ENCODE peak calls at places on chromosome 4, in four cellular contexts. One of them, this sample, is unnamed.

GRCh38 chr4:165834116-165834515 is 38.9 kb upstream of the TLL1 start:
- DNase-seq in mesendoderm: no peak
- DNase-seq in lower lobe of right lung: no peak
- DNase-seq in mesenchymal stem cell: no peak
- DNase-seq in this sample: no peak

GRCh38 chr4:25865586-25865985 is 2.8 kb upstream of the SEL1L3 start:
- DNase-seq in lower lobe of right lung: no peak
- DNase-seq in mesendoderm: peak
- DNase-seq in mesenchymal stem cell: no peak
- DNase-seq in this sample: peak

GRCh38 chr4:123786955-123787354 is 390.4 kb downstream of the SPRY1 start:
- DNase-seq in mesendoderm: no peak
- DNase-seq in mesenchymal stem cell: peak
- DNase-seq in lower lobe of right lung: peak
- DNase-seq in this sample: no peak

GRCh38 chr4:83320548-83320947 is 14.1 kb downstream of the HPSE start:
- DNase-seq in lower lobe of right lung: peak
- DNase-seq in mesenchymal stem cell: peak
- DNase-seq in mesendoderm: no peak
- DNase-seq in this sample: peak

GRCh38 chr4:129358571-129358970 is 262.6 kb downstream of the C4orf33 start:
- DNase-seq in mesenchymal stem cell: peak
- DNase-seq in mesendoderm: peak
- DNase-seq in lower lobe of right lung: no peak
- DNase-seq in this sample: peak

GRCh38 chr4:134463771-134464170 is 262.2 kb upstream of the PABPC4L start:
- DNase-seq in mesendoderm: no peak
- DNase-seq in lower lobe of right lung: no peak
- DNase-seq in mesenchymal stem cell: no peak
- DNase-seq in this sample: no peak

GRCh38 chr4:40540801-40541200 is 88.9 kb downstream of the RBM47 start:
- DNase-seq in mesenchymal stem cell: no peak
- DNase-seq in mesendoderm: no peak
- DNase-seq in lower lobe of right lung: no peak
- DNase-seq in this sample: no peak

GRCh38 chr4:143585548-143585947 is 72.0 kb downstream of the SMARCA5 start:
- DNase-seq in mesendoderm: no peak
- DNase-seq in lower lobe of right lung: no peak
- DNase-seq in mesenchymal stem cell: no peak
- DNase-seq in this sample: no peak

GRCh38 chr4:25234390-25235367 is 846 bp downstream of the PI4K2B start:
- DNase-seq in mesendoderm: peak
- DNase-seq in mesenchymal stem cell: peak
- DNase-seq in lower lobe of right lung: peak
- DNase-seq in this sample: peak

GRCh38 chr4:182862921-182863320 is 54.3 kb downstream of the DCTD start:
- DNase-seq in lower lobe of right lung: peak
- DNase-seq in mesenchymal stem cell: no peak
- DNase-seq in mesendoderm: no peak
- DNase-seq in this sample: no peak

GRCh38 chr4:147596976-147597375 is 20.2 kb upstream of the TMEM184C start:
- DNase-seq in mesenchymal stem cell: peak
- DNase-seq in lower lobe of right lung: no peak
- DNase-seq in mesendoderm: no peak
- DNase-seq in this sample: peak

GRCh38 chr4:157575339-157575738 is 354.8 kb downstream of the GRIA2 start:
- DNase-seq in lower lobe of right lung: no peak
- DNase-seq in mesenchymal stem cell: no peak
- DNase-seq in mesendoderm: no peak
- DNase-seq in this sample: no peak

GRCh38 chr4:147336252-147336651 is 144.6 kb upstream of the EDNRA start:
- DNase-seq in lower lobe of right lung: no peak
- DNase-seq in mesendoderm: no peak
- DNase-seq in mesenchymal stem cell: peak
- DNase-seq in this sample: no peak

GRCh38 chr4:156476359-156476758 is 495.2 kb downstream of the PDGFC start:
- DNase-seq in mesendoderm: peak
- DNase-seq in mesenchymal stem cell: peak
- DNase-seq in lower lobe of right lung: no peak
- DNase-seq in this sample: peak

DNA sequence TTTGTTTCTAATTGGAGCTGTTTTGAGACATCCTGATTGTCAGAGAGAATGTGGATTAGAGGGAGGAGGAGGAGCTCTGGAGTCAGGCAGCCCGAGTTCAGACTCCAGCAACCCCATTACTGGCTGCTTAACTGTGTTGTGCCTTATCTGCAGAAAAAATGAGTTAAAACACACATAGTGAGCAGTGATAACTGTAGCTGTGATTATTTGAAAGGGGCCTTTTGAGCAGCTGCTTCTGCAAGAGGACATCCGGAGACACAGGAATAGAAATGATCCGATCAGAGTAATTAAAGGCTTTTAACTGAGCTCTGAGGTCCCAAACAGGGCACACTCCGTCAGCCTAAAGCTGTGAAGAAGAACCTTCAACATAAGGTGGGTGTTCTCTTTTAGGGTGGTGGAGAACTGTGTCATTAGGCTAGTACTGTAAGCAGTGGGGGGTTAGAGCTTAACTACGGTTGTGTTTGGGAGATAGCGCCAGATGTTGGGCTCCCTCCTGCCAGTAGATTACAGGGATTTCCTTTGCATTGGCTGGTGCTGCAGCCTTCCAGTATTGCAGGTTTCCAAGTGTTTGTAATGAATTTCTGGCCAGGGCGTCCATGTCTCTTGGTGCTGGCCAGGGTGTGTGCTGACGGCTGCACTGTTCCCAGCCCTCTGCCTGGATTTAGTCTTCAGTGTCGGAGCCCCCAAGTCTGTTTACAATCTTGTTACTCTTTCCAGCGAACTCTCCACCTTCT is 24.3 kb downstream of the ADD1 start:
- DNase-seq in lower lobe of right lung: no peak
- DNase-seq in mesendoderm: peak
- DNase-seq in mesenchymal stem cell: peak
- DNase-seq in this sample: no peak
- H3K27ac ChIP-seq in lower lobe of right lung: peak
- H3K27ac ChIP-seq in mesendoderm: peak
- H3K27ac ChIP-seq in mesenchymal stem cell: no peak
- H3K27ac ChIP-seq in this sample: no peak

GRCh38 chr4:153075256-153075630 is 129.0 kb upstream of the TRIM2 start:
- DNase-seq in lower lobe of right lung: no peak
- DNase-seq in mesendoderm: no peak
- DNase-seq in mesenchymal stem cell: no peak
- DNase-seq in this sample: no peak
- H3K27ac ChIP-seq in lower lobe of right lung: no peak
- H3K27ac ChIP-seq in mesendoderm: no peak
- H3K27ac ChIP-seq in mesenchymal stem cell: no peak
- H3K27ac ChIP-seq in this sample: no peak

DNA sequence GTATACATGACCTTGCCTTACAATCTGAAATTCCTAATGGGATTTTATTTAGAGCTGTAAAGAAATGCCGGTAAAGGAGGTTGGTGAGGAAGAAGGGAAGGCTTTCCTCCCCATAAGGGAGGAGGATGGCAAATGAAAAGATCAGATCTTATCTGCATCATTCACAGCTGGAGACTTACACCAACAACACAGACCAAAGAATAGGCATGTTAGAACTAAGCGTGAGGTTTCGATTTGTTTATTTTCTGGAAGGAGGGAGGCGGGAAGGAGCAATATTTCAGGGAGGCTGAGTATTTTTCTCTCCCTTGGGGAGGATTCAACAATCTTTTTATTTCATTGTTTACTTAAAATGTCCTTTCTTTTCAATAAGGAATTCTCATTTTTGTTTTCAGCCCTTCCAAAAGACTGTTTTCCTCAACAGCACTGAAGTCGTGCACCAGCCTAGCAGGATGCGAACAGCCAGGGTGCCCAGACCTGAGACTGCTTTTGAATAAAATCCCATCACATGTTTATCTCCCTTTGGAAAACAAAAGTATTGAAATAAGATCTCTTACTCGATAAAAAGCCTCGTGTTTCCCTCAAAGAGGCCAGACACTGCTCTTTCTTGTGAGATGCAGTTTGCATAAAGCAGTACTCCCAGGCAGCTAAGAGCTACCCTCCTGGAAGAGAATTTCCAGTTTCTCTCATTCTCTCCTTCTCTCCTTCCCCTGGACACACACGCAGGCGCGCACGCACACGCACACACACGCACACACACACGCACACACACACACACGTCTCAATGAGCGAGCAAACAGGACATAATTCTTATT is 236.1 kb downstream of the MGST2 start:
- DNase-seq in mesendoderm: peak
- DNase-seq in lower lobe of right lung: no peak
- DNase-seq in mesenchymal stem cell: peak
- DNase-seq in this sample: peak
- H3K27ac ChIP-seq in mesendoderm: no peak
- H3K27ac ChIP-seq in lower lobe of right lung: peak
- H3K27ac ChIP-seq in mesenchymal stem cell: no peak
- H3K27ac ChIP-seq in this sample: no peak

DNA sequence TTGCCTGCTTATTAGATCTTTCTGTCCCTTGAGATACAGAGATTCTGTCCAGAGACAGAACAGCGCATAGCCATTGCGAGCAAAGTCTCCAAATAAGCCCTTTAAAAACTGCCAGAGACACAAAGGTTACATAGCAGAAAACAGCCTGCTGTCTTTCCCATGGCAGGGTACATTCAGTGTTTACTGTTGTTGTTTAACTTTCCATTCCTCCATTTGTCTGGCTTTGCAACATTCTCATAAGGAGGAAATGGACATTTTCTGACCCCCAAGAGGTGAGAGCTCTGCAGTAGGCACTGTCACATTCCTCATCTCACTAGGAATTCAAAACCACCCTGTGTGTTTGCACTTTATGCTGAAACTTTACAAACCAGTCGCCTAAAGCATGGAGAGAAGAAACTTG is 48.3 kb downstream of the PDE5A start:
- DNase-seq in mesendoderm: peak
- DNase-seq in lower lobe of right lung: no peak
- DNase-seq in mesenchymal stem cell: peak
- DNase-seq in this sample: no peak
- H3K27ac ChIP-seq in mesendoderm: no peak
- H3K27ac ChIP-seq in lower lobe of right lung: no peak
- H3K27ac ChIP-seq in mesenchymal stem cell: no peak
- H3K27ac ChIP-seq in this sample: no peak

GRCh38 chr4:69239092-69239491 is 24.5 kb upstream of the UGT2B11 start:
- DNase-seq in mesenchymal stem cell: no peak
- DNase-seq in mesendoderm: no peak
- DNase-seq in lower lobe of right lung: no peak
- DNase-seq in this sample: no peak
- H3K27ac ChIP-seq in mesenchymal stem cell: no peak
- H3K27ac ChIP-seq in mesendoderm: no peak
- H3K27ac ChIP-seq in lower lobe of right lung: no peak
- H3K27ac ChIP-seq in this sample: no peak

GRCh38 chr4:152851226-152851625 is 71.5 kb downstream of the ARFIP1 start:
- DNase-seq in lower lobe of right lung: no peak
- DNase-seq in mesendoderm: no peak
- DNase-seq in mesenchymal stem cell: no peak
- DNase-seq in this sample: no peak

GRCh38 chr4:152850377-152850776 is 70.6 kb downstream of the ARFIP1 start:
- DNase-seq in mesenchymal stem cell: peak
- DNase-seq in mesendoderm: peak
- DNase-seq in lower lobe of right lung: peak
- DNase-seq in this sample: peak

GRCh38 chr4:152848508-152848907 is 68.8 kb downstream of the ARFIP1 start:
- DNase-seq in mesendoderm: no peak
- DNase-seq in lower lobe of right lung: no peak
- DNase-seq in mesenchymal stem cell: no peak
- DNase-seq in this sample: no peak

GRCh38 chr4:152847376-152847775 is 67.6 kb downstream of the ARFIP1 start:
- DNase-seq in lower lobe of right lung: no peak
- DNase-seq in mesenchymal stem cell: no peak
- DNase-seq in mesendoderm: no peak
- DNase-seq in this sample: no peak

DNA sequence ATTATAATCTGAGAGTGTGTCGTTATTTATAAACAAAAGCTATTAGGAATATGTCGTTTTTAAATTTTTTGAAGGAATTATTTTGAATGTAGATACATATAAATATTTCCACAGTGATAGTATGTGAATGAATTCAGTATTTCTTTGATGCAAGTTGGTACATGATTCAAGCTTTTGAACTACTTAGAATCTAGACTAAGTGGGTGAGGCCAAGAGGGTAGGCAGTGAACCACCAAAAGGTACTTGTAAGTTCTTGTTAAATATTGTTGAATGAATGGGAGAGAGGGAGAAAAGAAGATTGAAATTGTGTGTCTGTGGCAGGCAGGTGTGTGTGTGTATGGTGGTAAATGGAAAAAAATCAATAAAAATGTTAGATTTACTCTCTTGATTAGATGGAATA is 69.6 kb downstream of the ARFIP1 start:
- DNase-seq in lower lobe of right lung: no peak
- DNase-seq in mesenchymal stem cell: no peak
- DNase-seq in mesendoderm: no peak
- DNase-seq in this sample: no peak
- H3K27ac ChIP-seq in lower lobe of right lung: no peak
- H3K27ac ChIP-seq in mesenchymal stem cell: no peak
- H3K27ac ChIP-seq in mesendoderm: no peak
- H3K27ac ChIP-seq in this sample: no peak

GRCh38 chr4:15656038-15656470 is 897 bp upstream of the FBXL5 start:
- DNase-seq in mesendoderm: peak
- DNase-seq in lower lobe of right lung: no peak
- DNase-seq in mesenchymal stem cell: no peak
- DNase-seq in this sample: no peak

GRCh38 chr4:15657366-15657765 is 2.2 kb upstream of the FBXL5 start:
- DNase-seq in mesendoderm: no peak
- DNase-seq in lower lobe of right lung: no peak
- DNase-seq in mesenchymal stem cell: no peak
- DNase-seq in this sample: no peak

GRCh38 chr4:15655223-15656037 is at the start of gene FBXL5:
- DNase-seq in mesendoderm: peak
- DNase-seq in mesenchymal stem cell: peak
- DNase-seq in lower lobe of right lung: peak
- DNase-seq in this sample: peak

GRCh38 chr4:15658136-15658535 is 3.0 kb upstream of the FBXL5 start:
- DNase-seq in mesenchymal stem cell: no peak
- DNase-seq in mesendoderm: no peak
- DNase-seq in lower lobe of right lung: no peak
- DNase-seq in this sample: no peak

DNA sequence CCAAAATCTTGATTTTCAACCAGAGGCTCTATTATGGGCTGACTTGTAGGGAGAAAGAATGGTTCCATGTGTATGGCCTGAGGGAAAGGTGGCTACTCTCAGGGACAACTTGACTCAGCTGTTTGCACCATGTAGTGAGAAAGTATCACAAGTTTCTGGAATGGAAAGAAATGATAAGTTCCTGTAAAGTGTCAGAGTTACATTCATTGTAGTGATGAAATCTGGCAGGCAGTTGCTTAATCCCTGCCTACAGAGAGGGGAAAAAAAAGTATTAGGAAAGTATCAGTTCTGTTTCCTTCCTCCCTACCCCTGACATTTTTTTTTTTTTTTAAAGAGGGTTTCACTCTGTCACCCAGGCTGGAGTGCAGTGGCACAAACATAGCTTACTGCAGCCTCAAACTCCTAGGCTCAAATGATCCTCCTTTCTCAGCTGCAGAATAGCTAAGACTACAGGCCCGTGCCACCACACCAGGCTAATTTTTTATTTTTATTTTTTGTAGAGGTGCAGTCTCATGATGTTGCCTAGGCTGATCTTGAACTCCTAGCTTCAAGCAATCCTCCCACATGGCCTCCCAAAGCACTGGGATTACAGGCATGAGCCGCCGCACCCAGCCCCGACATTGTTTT is 4.7 kb upstream of the FBXL5 start:
- DNase-seq in mesenchymal stem cell: peak
- DNase-seq in mesendoderm: no peak
- DNase-seq in lower lobe of right lung: no peak
- DNase-seq in this sample: no peak
- H3K27ac ChIP-seq in mesenchymal stem cell: no peak
- H3K27ac ChIP-seq in mesendoderm: no peak
- H3K27ac ChIP-seq in lower lobe of right lung: no peak
- H3K27ac ChIP-seq in this sample: no peak